ENCODE peak calls at places on chromosomes 11 and 22, in six cellular contexts. V is amniotic stem cell, R is choroid plexus epithelial cell, D is HEK293T, Y is fibroblast of lung, Q is AG10803. H is an unnamed sample.

GRCh38 chr11:65150513-65151271 is 16.4 kb upstream of the SYVN1 start:
- DNase-seq in V (peak; percentile 38), R (peak; percentile 73), D (peak; percentile 18), Y (peak; percentile 64), Q (peak; percentile 85), H (no peak)

GRCh38 chr11:103887001-103887680 is 149.3 kb upstream of the DDI1 start:
- DNase-seq in V (no peak), R (no peak), D (no peak), Y (no peak), Q (no peak), H (no peak)

GRCh38 chr11:111531687-111532364 is 8.7 kb upstream of the LAYN start:
- DNase-seq in V (peak; percentile 93), R (peak; percentile 93), D (no peak), Y (peak; percentile 83), Q (peak; percentile 88), H (no peak)

GRCh38 chr22:40204331-40205116 is 26.8 kb downstream of the TNRC6B start:
- DNase-seq in V (peak; percentile 11), R (peak; percentile 61), D (no peak), Y (peak; percentile 59), Q (peak; percentile 99), H (no peak)

GRCh38 chr11:64484308-64485061 is 106.5 kb upstream of the SLC22A12 start:
- DNase-seq in V (no peak), R (no peak), D (no peak), Y (no peak), Q (no peak), H (no peak)

GRCh38 chr22:46070722-46071450 is 79.4 kb upstream of the PPARA start:
- DNase-seq in V (no peak), R (peak; percentile 60), D (peak; percentile 65), Y (peak; percentile 59), Q (peak; percentile 72), H (no peak)

GRCh38 chr11:79404325-79404724 is 36.5 kb downstream of the TENM4 start:
- DNase-seq in V (no peak), R (peak; percentile 40), D (no peak), Y (peak; percentile 76), Q (no peak), H (no peak)

GRCh38 chr11:66626926-66627325 is 10.5 kb downstream of the RBM14 start:
- DNase-seq in V (no peak), R (no peak), D (no peak), Y (no peak), Q (no peak), H (no peak)

GRCh38 chr11:7826316-7826715 is 29.6 kb upstream of the OR5P2 start:
- DNase-seq in V (no peak), R (peak; percentile 5), D (no peak), Y (no peak), Q (no peak), H (no peak)

GRCh38 chr11:69027704-69028372 is 14.8 kb upstream of the MRGPRF start:
- DNase-seq in V (no peak), R (peak; percentile 94), D (no peak), Y (peak; percentile 84), Q (no peak), H (no peak)

GRCh38 chr11:72673284-72673942 is 809 bp downstream of the PDE2A start:
- DNase-seq in V (no peak), R (no peak), D (no peak), Y (no peak), Q (no peak), H (no peak)

GRCh38 chr22:22880645-22881044 is 7.0 kb upstream of the IGLL5 start:
- DNase-seq in V (no peak), R (no peak), D (no peak), Y (no peak), Q (no peak), H (no peak)

GRCh38 chr11:68045900-68046299 is 7.1 kb downstream of the TCIRG1 start:
- DNase-seq in V (no peak), R (no peak), D (no peak), Y (no peak), Q (no peak), H (no peak)

GRCh38 chr11:115961168-115962003 is 457.2 kb upstream of the CADM1 start:
- DNase-seq in V (no peak), R (no peak), D (no peak), Y (no peak), Q (no peak), H (no peak)

GRCh38 chr11:121553806-121554205 is 101.0 kb upstream of the SORL1-AS1 start:
- DNase-seq in V (no peak), R (peak; percentile 13), D (no peak), Y (no peak), Q (no peak), H (no peak)

GRCh38 chr11:60840711-60841430 is 1.0 kb upstream of the CCDC86 start:
- DNase-seq in V (no peak), R (peak; percentile 94), D (no peak), Y (peak; percentile 94), Q (peak; percentile 97), H (no peak)

GRCh38 chr11:20031155-20032001 is 128.9 kb downstream of the DBX1 start:
- DNase-seq in V (peak; percentile 57), R (peak; percentile 86), D (no peak), Y (peak; percentile 92), Q (peak; percentile 97), H (no peak)

GRCh38 chr11:87125257-87125656 is 87.5 kb downstream of the TMEM135 start:
- DNase-seq in V (no peak), R (no peak), D (no peak), Y (no peak), Q (peak; percentile 3), H (no peak)

GRCh38 chr22:49853981-49854791 is 542 bp downstream of the ZBED4 start:
- DNase-seq in V (no peak), R (peak; percentile 34), D (peak; percentile 37), Y (peak; percentile 27), Q (peak; percentile 24), H (no peak)

GRCh38 chr22:49767355-49768062 is 60.2 kb downstream of the BRD1 start:
- DNase-seq in V (no peak), R (peak; percentile 76), D (peak; percentile 62), Y (peak; percentile 69), Q (peak; percentile 39), H (peak; percentile 27)